ENCODE peak calls at places on chromosomes 16 and 17, in seven cellular contexts. H, V, T, J, O, Y and C are unnamed samples. For H3K27me3, the result is how much of the 10 kb centered on the place peaks cover.

GRCh38 chr17:35799942-35800341 is 4.5 kb upstream of the MMP28 start:
- DNase-seq in Y (no peak), V (no peak), O (no peak), H (peak), T (peak), J (no peak), C (peak)

GRCh38 chr16:9597967-9598730 is 506.7 kb downstream of the HAPSTR1 start:
- DNase-seq in V (no peak), J (no peak), Y (no peak), H (no peak), T (no peak), O (no peak), C (no peak)

GRCh38 chr16:84059111-84059510 is 16.5 kb upstream of the SLC38A8 start:
- DNase-seq in J (no peak), H (no peak), T (no peak), O (no peak), V (no peak), Y (no peak), C (no peak)

GRCh38 chr17:32161029-32161428 is 18.7 kb downstream of the RHOT1 start:
- DNase-seq in T (no peak), J (no peak), H (no peak), O (no peak), Y (no peak), V (peak), C (no peak)

GRCh38 chr17:65243838-65244237 is 106.7 kb downstream of the RGS9 start:
- DNase-seq in J (no peak), V (no peak), T (peak), Y (no peak), H (no peak), O (no peak), C (peak)

GRCh38 chr16:88613911-88614817 is 24.2 kb upstream of the IL17C start:
- DNase-seq in V (no peak), H (no peak), O (no peak), T (no peak), Y (no peak), J (no peak), C (no peak)

GRCh38 chr17:4365628-4366311 is 705 bp downstream of the UBE2G1 start:
- DNase-seq in J (no peak), T (peak), V (no peak), Y (peak), O (no peak), H (peak), C (peak)

GRCh38 chr16:52624891-52625290 is 77.9 kb upstream of the TOX3 start:
- DNase-seq in H (no peak), O (no peak), Y (no peak), J (no peak), V (no peak), T (no peak), C (no peak)

GRCh38 chr16:50445603-50446250 is 76.9 kb upstream of the BRD7 start:
- DNase-seq in J (no peak), V (no peak), Y (no peak), H (no peak), T (no peak), O (no peak), C (no peak)

GRCh38 chr16:84449156-84450140 is 55.0 kb downstream of the MEAK7 start:
- DNase-seq in J (no peak), O (no peak), Y (no peak), V (no peak), T (no peak), H (no peak), C (no peak)

GRCh38 chr17:60390223-60390622 is 1.7 kb downstream of the USP32 start:
- DNase-seq in Y (no peak), V (peak), J (no peak), T (no peak), H (no peak), O (no peak), C (peak)

GRCh38 chr17:74729368-74729767 is 7.7 kb upstream of the RAB37 start:
- DNase-seq in Y (no peak), T (no peak), O (no peak), V (no peak), J (no peak), H (no peak), C (no peak)

GRCh38 chr16:19809121-19809635 is 75.5 kb downstream of the GPRC5B start:
- DNase-seq in O (no peak), V (no peak), Y (no peak), J (no peak), T (peak), H (no peak), C (no peak)

GRCh38 chr17:82648761-82649474 is 674 bp upstream of the WDR45B start:
- DNase-seq in J (no peak), O (no peak), T (peak), Y (peak), H (peak), V (no peak), C (peak)

GRCh38 chr16:81547919-81548216 is 103.3 kb downstream of the CMIP start:
- DNase-seq in O (no peak), T (no peak), Y (no peak), J (no peak), H (no peak), V (no peak), C (no peak)

GRCh38 chr17:47188266-47188665 is 829 bp downstream of the CDC27 start:
- DNase-seq in V (peak), H (no peak), O (no peak), Y (no peak), T (no peak), J (no peak), C (no peak)

GRCh38 chr17:77332034-77332971 is 191.5 kb downstream of the SEC14L1 start:
- DNase-seq in V (no peak), J (no peak), O (no peak), H (no peak), Y (no peak), T (peak), C (peak)

GRCh38 chr16:66996983-66997358 is 8.6 kb downstream of the CES4A start:
- DNase-seq in H (no peak), J (no peak), V (no peak), Y (no peak), O (no peak), T (no peak), C (no peak)

GRCh38 chr17:48575066-48575582 is 3.0 kb downstream of the HOXB4 start:
- DNase-seq in V (no peak), T (no peak), J (no peak), H (no peak), O (no peak), Y (no peak), C (no peak)

GRCh38 chr17:35616506-35616905 is 29.4 kb downstream of the AP2B1 start:
- DNase-seq in V (no peak), Y (no peak), J (no peak), H (no peak), T (no peak), O (no peak), C (no peak)

GRCh38 chr16:75238853-75239371 is 12.5 kb downstream of the BCAR1 start:
- DNase-seq in H (no peak), J (no peak), Y (no peak), T (no peak), V (no peak), O (no peak), C (no peak)

GRCh38 chr16:2429771-2430663 is 770 bp downstream of the CCNF start:
- DNase-seq in T (no peak), Y (peak), V (no peak), H (no peak), J (no peak), O (no peak), C (no peak)

GRCh38 chr17:82061047-82061925 is 4.3 kb downstream of the DUS1L start:
- DNase-seq in Y (no peak), J (no peak), V (no peak), T (no peak), O (no peak), H (no peak), C (no peak)

GRCh38 chr17:694239-694638 is 20.4 kb downstream of the VPS53 start:
- DNase-seq in Y (no peak), V (peak), J (no peak), H (no peak), O (peak), T (no peak), C (no peak)

GRCh38 chr16:585351-585750 is 4.5 kb upstream of the RAB40C start:
- DNase-seq in T (peak), V (no peak), Y (no peak), J (no peak), H (no peak), O (no peak), C (no peak)

GRCh38 chr17:81285179-81285878 is 9.8 kb downstream of the SLC38A10 start:
- DNase-seq in T (peak), J (no peak), V (peak), O (no peak), H (peak), Y (no peak), C (peak)

GRCh38 chr17:76480676-76481075 is 13.3 kb downstream of the AANAT start:
- DNase-seq in V (no peak), H (no peak), Y (peak), T (no peak), O (no peak), J (no peak), C (no peak)

GRCh38 chr17:34892864-34893263 is 68.4 kb downstream of the CCT6B start:
- DNase-seq in V (no peak), O (no peak), Y (peak), H (no peak), J (no peak), T (no peak), C (no peak)

GRCh38 chr16:49953090-49953489 is 71.9 kb upstream of the CNEP1R1 start:
- DNase-seq in T (no peak), O (no peak), V (no peak), J (no peak), Y (no peak), H (no peak), C (no peak)

GRCh38 chr16:50627419-50627818 is 53.7 kb downstream of the SNX20 start:
- DNase-seq in V (no peak), Y (peak), J (no peak), H (peak), O (no peak), T (peak), C (no peak)

GRCh38 chr17:63675607-63676539 is 24.1 kb downstream of the LIMD2 start:
- DNase-seq in T (peak), Y (peak), V (peak), H (peak), J (no peak), O (peak), C (peak)

GRCh38 chr16:80273635-80274538 is 266.9 kb upstream of the DYNLRB2 start:
- DNase-seq in Y (no peak), J (no peak), T (no peak), V (peak), H (no peak), O (peak), C (no peak)

GRCh38 chr17:47368262-47368661 is 44.5 kb downstream of the EFCAB13 start:
- DNase-seq in H (no peak), Y (no peak), J (no peak), V (no peak), T (peak), O (no peak), C (no peak)

GRCh38 chr16:85112364-85112763 is at the start of gene CIBAR2:
- DNase-seq in T (no peak), V (no peak), O (no peak), H (no peak), Y (no peak), J (no peak), C (no peak)

GRCh38 chr17:17028059-17028877 is 14.0 kb upstream of the MPRIP start:
- DNase-seq in V (peak), Y (no peak), O (no peak), H (no peak), T (peak), J (no peak), C (peak)

GRCh38 chr17:17027442-17028058 is 14.7 kb upstream of the MPRIP start:
- DNase-seq in O (no peak), T (no peak), J (no peak), H (no peak), Y (no peak), V (no peak), C (no peak)

GRCh38 chr17:17024778-17025300 is 17.4 kb upstream of the MPRIP start:
- DNase-seq in H (no peak), O (no peak), J (no peak), Y (peak), T (peak), V (no peak), C (no peak)

GRCh38 chr17:17025621-17026020 is 16.6 kb upstream of the MPRIP start:
- DNase-seq in J (no peak), V (no peak), H (no peak), Y (peak), T (no peak), O (no peak), C (no peak)

DNA sequence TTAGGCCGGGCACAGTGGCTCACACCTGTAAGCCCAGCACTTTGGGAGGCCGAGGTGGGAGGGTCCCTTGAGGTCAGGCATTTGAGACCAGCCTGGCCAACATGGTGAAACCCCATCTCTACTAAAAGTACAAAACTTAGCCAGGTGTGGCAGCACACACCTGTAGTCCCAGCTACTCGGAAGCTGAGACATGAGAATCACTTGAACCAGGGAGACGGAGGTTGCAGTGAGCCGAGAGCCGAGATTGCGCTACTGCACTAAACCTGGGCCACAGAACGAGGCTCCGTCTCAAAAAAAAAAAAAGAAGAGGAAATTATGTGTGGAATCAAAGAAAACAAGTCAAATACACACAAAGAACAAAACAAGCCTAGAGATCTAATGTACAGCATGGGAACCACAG is 16.1 kb upstream of the MPRIP start:
- DNase-seq in T (peak), V (no peak), H (no peak), Y (no peak), O (no peak), J (no peak), C (no peak)
- TF ChIP-seq CTCF in T (no peak), V (no peak), H (no peak), Y (no peak), O (no peak), J (no peak), C (no peak)

GRCh38 chr17:14320098-14320497 is 19.2 kb downstream of the HS3ST3B1 start:
- DNase-seq in T (no peak), Y (no peak), H (no peak), J (no peak), O (no peak), V (no peak), C (no peak)
- H3K27ac ChIP-seq in T (no peak), Y (no peak), H (no peak), J (no peak), O (no peak), V (no peak), C (no peak)

GRCh38 chr16:53780051-53780450 is 76.1 kb downstream of the FTO start:
- DNase-seq in Y (no peak), V (no peak), O (no peak), H (no peak), J (no peak), T (peak), C (no peak)

GRCh38 chr16:53782148-53782547 is 78.2 kb downstream of the FTO start:
- DNase-seq in T (no peak), H (no peak), J (no peak), Y (no peak), O (no peak), V (no peak), C (no peak)

GRCh38 chr16:53779186-53779585 is 75.2 kb downstream of the FTO start:
- DNase-seq in H (no peak), V (no peak), O (no peak), Y (no peak), T (no peak), J (no peak), C (no peak)

GRCh38 chr16:53784312-53784711 is 80.4 kb downstream of the FTO start:
- DNase-seq in O (no peak), Y (no peak), V (no peak), J (no peak), T (no peak), H (no peak), C (no peak)

GRCh38 chr16:53781023-53781605 is 77.2 kb downstream of the FTO start:
- DNase-seq in Y (no peak), H (no peak), V (no peak), J (no peak), T (no peak), O (no peak), C (no peak)
- H3K27me3 ChIP-seq in Y (under half), H (under half), V (under half), J (under half), T (under half), O (under half), C (under half)

DNA sequence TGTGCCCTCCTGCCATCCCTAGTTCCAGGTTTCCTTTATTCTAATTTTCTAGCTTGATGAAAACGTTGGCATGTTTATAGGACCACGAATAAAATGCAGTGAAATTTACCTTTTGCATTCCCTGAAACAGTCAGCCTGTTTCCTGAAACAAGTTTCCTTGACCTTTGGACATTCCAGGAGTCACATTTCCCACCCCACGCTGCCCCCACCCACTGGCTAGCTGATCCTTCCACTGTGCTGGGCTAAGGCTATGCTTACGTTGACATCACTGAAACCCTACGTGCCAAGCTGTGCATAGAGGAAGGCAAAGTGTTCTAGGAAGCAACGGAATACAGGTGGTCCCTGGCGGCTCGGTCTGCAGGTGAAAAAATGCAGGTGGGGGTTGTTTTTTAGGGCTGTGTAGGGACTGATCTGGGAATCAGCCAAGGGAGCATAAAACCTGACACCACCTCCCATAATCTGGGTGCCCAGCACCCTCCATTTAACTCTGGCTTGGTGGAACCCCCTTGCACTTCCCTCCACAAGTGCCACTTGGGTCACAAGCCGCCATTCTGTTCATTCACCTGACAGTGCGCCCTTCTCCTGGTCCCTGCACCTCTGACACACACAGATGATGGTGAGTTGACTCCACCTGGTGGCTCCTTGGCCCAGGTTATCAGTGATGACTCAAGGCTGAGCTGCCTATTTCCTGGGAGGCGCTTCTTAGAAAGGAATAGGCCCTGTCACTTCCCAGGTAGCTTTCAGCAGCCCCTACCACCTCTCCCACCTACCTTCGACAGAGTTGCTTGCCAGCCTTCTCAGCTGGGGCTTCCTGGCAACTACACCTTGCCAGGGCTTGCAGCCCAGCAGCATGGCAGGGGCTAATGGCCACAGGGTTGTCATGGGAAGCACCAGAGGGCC is 83.7 kb downstream of the N4BP1 start:
- DNase-seq in Y (no peak), V (no peak), J (no peak), H (no peak), T (peak), O (no peak), C (no peak)
- TF ChIP-seq CTCF in Y (no peak), V (peak), J (no peak), H (no peak), T (no peak), O (peak), C (no peak)

GRCh38 chr17:80253631-80254395 is 6.8 kb upstream of the RNF213 start:
- DNase-seq in O (no peak), V (no peak), T (peak), H (no peak), J (no peak), Y (no peak), C (no peak)

GRCh38 chr17:80248894-80249710 is 11.6 kb upstream of the RNF213 start:
- DNase-seq in O (no peak), T (no peak), H (no peak), J (no peak), Y (no peak), V (no peak), C (no peak)

GRCh38 chr17:80254396-80255241 is 6.0 kb upstream of the RNF213 start:
- DNase-seq in J (no peak), H (no peak), T (peak), V (peak), Y (no peak), O (peak), C (peak)

GRCh38 chr17:80252871-80253270 is 7.8 kb upstream of the RNF213 start:
- DNase-seq in H (no peak), J (no peak), Y (peak), V (no peak), O (no peak), T (peak), C (peak)

DNA sequence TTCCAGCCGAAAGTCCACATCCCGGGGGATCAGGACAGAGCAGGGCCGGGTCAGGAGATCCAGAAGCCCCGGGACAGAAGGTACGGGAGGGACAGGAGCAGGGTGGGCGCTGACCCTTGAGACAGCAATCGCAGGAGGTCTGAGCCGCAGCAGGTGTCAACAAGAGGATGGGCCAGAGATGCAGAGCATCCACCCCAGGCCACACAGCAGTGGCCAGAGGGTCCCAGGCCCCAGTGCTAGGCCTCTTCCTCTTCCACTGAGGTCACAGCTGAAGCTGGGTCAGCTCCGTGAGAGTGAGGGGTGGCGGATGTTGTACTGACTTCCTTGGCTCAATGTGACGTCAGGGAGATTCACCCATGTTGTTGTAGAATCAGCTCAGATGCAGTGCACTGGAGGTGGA is 8.7 kb upstream of the RNF213 start:
- DNase-seq in H (no peak), Y (no peak), O (no peak), V (no peak), T (no peak), J (no peak), C (no peak)
- H3K27ac ChIP-seq in H (no peak), Y (no peak), O (no peak), V (no peak), T (no peak), J (no peak), C (no peak)